ENCODE peak calls at places on chromosomes 7 and 10, in eight cellular contexts. L is A549, K is esophagus squamous epithelium, Q is heart left ventricle, S is body of pancreas, N is HCT116, H is uterus, Z is upper lobe of left lung. C is an unnamed sample.

GRCh38 chr10:8044908-8045727 is 9.4 kb upstream of the GATA3 start:
- DNase-seq in L (no peak), K (no peak), Q (no peak), S (no peak), N (no peak), H (no peak), Z (no peak), C (no peak)

GRCh38 chr10:8138471-8138870 is 84.0 kb downstream of the GATA3 start:
- DNase-seq in L (no peak), K (no peak), Q (no peak), S (no peak), N (no peak), H (no peak), Z (no peak), C (no peak)

GRCh38 chr10:92279297-92279696 is 11.6 kb downstream of the CPEB3 start:
- DNase-seq in L (no peak), K (no peak), Q (no peak), S (no peak), N (no peak), H (no peak), Z (no peak), C (no peak)

GRCh38 chr7:52525772-52526341 is 509.6 kb upstream of the POM121L12 start:
- DNase-seq in L (no peak), K (no peak), Q (no peak), S (no peak), N (no peak), H (no peak), Z (no peak), C (no peak)

GRCh38 chr10:1698185-1698584 is 39.1 kb downstream of the ADARB2 start:
- DNase-seq in L (no peak), K (no peak), Q (no peak), S (no peak), N (no peak), H (no peak), Z (no peak), C (no peak)

GRCh38 chr7:128071801-128072200 is 40.6 kb upstream of the LRRC4 start:
- DNase-seq in L (no peak), K (no peak), Q (no peak), S (no peak), N (no peak), H (no peak), Z (no peak), C (no peak)

GRCh38 chr10:89669985-89670384 is 24.9 kb upstream of the PANK1 start:
- DNase-seq in L (no peak), K (no peak), Q (no peak), S (no peak), N (no peak), H (no peak), Z (no peak), C (no peak)

GRCh38 chr10:124339119-124339807 is 79.5 kb downstream of the OAT start:
- DNase-seq in L (no peak), K (no peak), Q (no peak), S (no peak), N (no peak), H (no peak), Z (peak), C (no peak)

GRCh38 chr10:92377962-92378361 is 87.0 kb downstream of the MARCHF5 start:
- DNase-seq in L (no peak), K (no peak), Q (no peak), S (no peak), N (no peak), H (no peak), Z (no peak), C (no peak)

GRCh38 chr10:114115661-114116060 is 58.3 kb downstream of the CCDC186 start:
- DNase-seq in L (no peak), K (no peak), Q (no peak), S (no peak), N (no peak), H (no peak), Z (no peak), C (no peak)

GRCh38 chr7:136869991-136870798 is 1.7 kb downstream of the CHRM2 start:
- DNase-seq in L (no peak), K (no peak), Q (peak), S (no peak), N (no peak), H (no peak), Z (no peak), C (no peak)

GRCh38 chr7:70208236-70209063 is 610.2 kb downstream of the AUTS2 start:
- DNase-seq in L (no peak), K (no peak), Q (no peak), S (no peak), N (no peak), H (no peak), Z (no peak), C (no peak)

GRCh38 chr7:131124867-131125266 is 202.8 kb upstream of the MKLN1 start:
- DNase-seq in L (no peak), K (no peak), Q (no peak), S (no peak), N (no peak), H (no peak), Z (no peak), C (no peak)

GRCh38 chr10:71531485-71532446 is 135.0 kb downstream of the CDH23 start:
- DNase-seq in L (no peak), K (no peak), Q (no peak), S (no peak), N (no peak), H (no peak), Z (no peak), C (no peak)

GRCh38 chr10:125222515-125222914 is 62.2 kb upstream of the CTBP2 start:
- DNase-seq in L (no peak), K (no peak), Q (no peak), S (no peak), N (no peak), H (no peak), Z (no peak), C (no peak)

GRCh38 chr10:21030096-21030495 is 133.0 kb upstream of the NEBL start:
- DNase-seq in L (peak), K (no peak), Q (no peak), S (no peak), N (no peak), H (no peak), Z (peak), C (no peak)

GRCh38 chr10:1980459-1980858 is 243.1 kb upstream of the ADARB2 start:
- DNase-seq in L (no peak), K (no peak), Q (no peak), S (no peak), N (no peak), H (no peak), Z (no peak), C (no peak)

GRCh38 chr7:149766215-149766614 is 7.2 kb downstream of the ZNF467 start:
- DNase-seq in L (no peak), K (no peak), Q (no peak), S (no peak), N (no peak), H (no peak), Z (no peak), C (no peak)

GRCh38 chr7:43491984-43492383 is 90.9 kb upstream of the STK17A start:
- DNase-seq in L (no peak), K (no peak), Q (no peak), S (no peak), N (no peak), H (no peak), Z (no peak), C (no peak)

GRCh38 chr10:60654813-60655464 is 123.3 kb upstream of the CDK1 start:
- DNase-seq in L (no peak), K (no peak), Q (no peak), S (no peak), N (peak), H (no peak), Z (no peak), C (peak)

GRCh38 chr10:122181901-122182799 is 88.9 kb upstream of the BTBD16 start:
- DNase-seq in L (no peak), K (no peak), Q (no peak), S (no peak), N (peak), H (no peak), Z (no peak), C (no peak)

GRCh38 chr7:87059525-87060287 is at the start of gene ELAPOR2:
- DNase-seq in L (peak), K (peak), Q (peak), S (peak), N (peak), H (peak), Z (peak), C (peak)
- TF ChIP-seq POLR2A in L (no peak), K (peak), Q (peak), S (peak), N (peak), H (peak), Z (no peak), C (no peak)

DNA sequence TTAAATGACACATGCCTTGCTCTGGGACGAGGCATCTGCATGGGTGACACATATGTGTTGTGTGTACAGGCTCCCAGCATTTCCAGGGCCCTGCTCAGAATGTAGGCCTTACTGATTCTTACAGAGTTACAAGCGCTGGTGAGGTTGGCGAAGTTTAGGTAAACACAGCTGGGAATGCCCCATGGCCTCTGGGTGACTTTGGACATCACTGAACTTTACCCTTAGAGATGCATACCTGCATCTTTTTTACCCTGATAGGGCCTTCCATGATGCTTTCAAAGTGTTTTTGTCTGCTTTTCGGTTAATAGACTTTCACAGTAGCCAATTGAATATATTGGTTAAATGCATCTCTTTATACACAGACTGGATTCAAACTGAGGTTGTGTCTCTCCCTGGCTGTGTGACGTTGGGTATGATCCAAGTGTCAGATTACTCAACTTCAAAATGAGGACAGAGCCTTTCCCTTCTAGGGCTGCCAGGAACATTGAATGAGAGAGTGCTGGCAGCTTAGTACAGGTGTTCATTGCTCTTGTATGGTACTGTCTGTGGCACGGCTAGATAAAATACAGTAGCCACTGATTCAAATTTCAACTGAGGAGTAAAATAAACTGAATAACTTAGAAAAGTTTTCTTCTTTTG is 29.5 kb downstream of the EGFR start:
- DNase-seq in L (no peak), K (no peak), Q (no peak), S (peak), N (no peak), H (no peak), Z (peak), C (no peak)
- TF ChIP-seq POLR2A in L (no peak), K (no peak), Q (no peak), S (no peak), N (no peak), H (no peak), Z (no peak), C (no peak)

GRCh38 chr7:64907641-64908326 is 4.7 kb downstream of the ZNF273 start:
- DNase-seq in L (no peak), K (no peak), Q (no peak), S (no peak), N (no peak), H (no peak), Z (no peak), C (peak)

GRCh38 chr7:64904008-64904407 is 935 bp downstream of the ZNF273 start:
- DNase-seq in L (no peak), K (no peak), Q (no peak), S (no peak), N (no peak), H (no peak), Z (no peak), C (no peak)

GRCh38 chr7:64905133-64905532 is 2.1 kb downstream of the ZNF273 start:
- DNase-seq in L (no peak), K (no peak), Q (no peak), S (no peak), N (no peak), H (no peak), Z (no peak), C (peak)

GRCh38 chr7:64905547-64905946 is 2.5 kb downstream of the ZNF273 start:
- DNase-seq in L (no peak), K (no peak), Q (no peak), S (no peak), N (no peak), H (no peak), Z (no peak), C (peak)

GRCh38 chr7:64902806-64903721 is at the start of gene ZNF273:
- DNase-seq in L (peak), K (peak), Q (peak), S (peak), N (peak), H (peak), Z (peak), C (peak)
- TF ChIP-seq POLR2A in L (peak), K (peak), Q (no peak), S (peak), N (peak), H (no peak), Z (no peak), C (peak)

GRCh38 chr10:78973901-78974408 is 94.8 kb upstream of the ZMIZ1 start:
- DNase-seq in L (peak), K (no peak), Q (peak), S (peak), N (peak), H (no peak), Z (peak), C (peak)

GRCh38 chr10:78972160-78972946 is 96.4 kb upstream of the ZMIZ1 start:
- DNase-seq in L (peak), K (no peak), Q (peak), S (peak), N (peak), H (peak), Z (peak), C (peak)

GRCh38 chr10:78976825-78977760 is 91.7 kb upstream of the ZMIZ1 start:
- DNase-seq in L (no peak), K (no peak), Q (no peak), S (no peak), N (no peak), H (no peak), Z (no peak), C (no peak)

GRCh38 chr10:78972947-78973900 is 95.5 kb upstream of the ZMIZ1 start:
- DNase-seq in L (peak), K (no peak), Q (peak), S (peak), N (peak), H (peak), Z (peak), C (peak)

GRCh38 chr10:78974409-78975317 is 94.1 kb upstream of the ZMIZ1 start:
- DNase-seq in L (peak), K (no peak), Q (peak), S (peak), N (peak), H (peak), Z (peak), C (peak)
- TF ChIP-seq POLR2A in L (no peak), K (peak), Q (no peak), S (no peak), N (peak), H (no peak), Z (no peak), C (no peak)

GRCh38 chr7:39714447-39715091 is 91.2 kb downstream of the RALA start:
- DNase-seq in L (no peak), K (no peak), Q (no peak), S (no peak), N (no peak), H (no peak), Z (no peak), C (no peak)

GRCh38 chr7:39709029-39709428 is 85.7 kb downstream of the RALA start:
- DNase-seq in L (no peak), K (no peak), Q (no peak), S (no peak), N (no peak), H (no peak), Z (no peak), C (no peak)

GRCh38 chr7:39712746-39713145 is 89.4 kb downstream of the RALA start:
- DNase-seq in L (no peak), K (no peak), Q (no peak), S (no peak), N (no peak), H (no peak), Z (no peak), C (no peak)

DNA sequence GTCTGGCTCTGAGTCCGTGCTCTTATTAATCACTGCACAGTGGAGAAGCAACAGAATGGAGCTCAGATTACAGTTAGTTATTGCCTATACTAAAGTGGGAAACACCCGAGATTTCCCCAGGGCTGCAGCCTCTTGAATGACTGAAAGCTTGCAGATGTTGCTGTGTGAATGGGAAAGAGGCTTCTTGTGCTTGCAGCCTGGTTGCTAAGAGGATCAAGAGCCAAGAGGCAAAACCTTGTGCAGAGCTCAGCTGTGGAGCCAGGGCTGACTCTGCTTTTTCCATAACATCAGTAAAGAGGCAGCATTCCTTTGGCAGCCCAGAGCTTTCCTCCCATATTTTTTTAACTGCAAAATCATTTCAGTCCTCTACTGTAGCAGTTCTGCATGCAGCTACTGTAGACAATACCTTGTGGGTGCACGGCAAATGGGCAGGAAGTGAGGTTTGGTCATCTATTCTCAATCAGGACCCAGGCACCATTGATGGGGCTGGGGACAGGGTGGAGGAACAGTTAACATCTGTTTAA is 86.5 kb downstream of the RALA start:
- DNase-seq in L (no peak), K (no peak), Q (peak), S (no peak), N (no peak), H (peak), Z (no peak), C (no peak)
- TF ChIP-seq POLR2A in L (no peak), K (no peak), Q (no peak), S (no peak), N (no peak), H (no peak), Z (no peak), C (no peak)

GRCh38 chr7:99472561-99473314 is at the start of gene ZNF789:
- DNase-seq in L (peak), K (peak), Q (peak), S (peak), N (peak), H (peak), Z (peak), C (peak)
- TF ChIP-seq POLR2A in L (peak), K (peak), Q (peak), S (peak), N (peak), H (no peak), Z (no peak), C (peak)

C was measured in erythroblast.